ENCODE peak calls at places on chromosomes 2 and 18, in six cellular contexts. I, T, C, P, G and X are unnamed samples.

GRCh38 chr2:106841886-106842645 is 43.9 kb downstream of the ST6GAL2 start:
- DNase-seq in P (no peak), T (no peak), C (no peak), I (no peak), G (no peak), X (no peak)

GRCh38 chr2:88637464-88637863 is 10.2 kb upstream of the EIF2AK3 start:
- DNase-seq in P (no peak), T (no peak), C (no peak), I (no peak), G (no peak), X (no peak)

GRCh38 chr2:194352505-194352904 is 1304.5 kb upstream of the SLC39A10 start:
- DNase-seq in I (no peak), T (no peak), C (no peak), G (no peak), P (no peak), X (no peak)

GRCh38 chr2:65130440-65131175 is 702 bp upstream of the RAB1A start:
- DNase-seq in T (no peak), C (peak; percentile 93), P (no peak), I (no peak), G (peak; percentile 23), X (no peak)

GRCh38 chr2:101111917-101112771 is 39.0 kb downstream of the TBC1D8 start:
- DNase-seq in G (no peak), T (no peak), I (peak; percentile 46), C (no peak), P (peak; percentile 52), X (peak; percentile 29)

GRCh38 chr2:239267411-239267941 is 133.3 kb downstream of the HDAC4 start:
- DNase-seq in I (no peak), C (peak; percentile 43), P (no peak), G (peak; percentile 65), T (peak; percentile 37), X (peak; percentile 97)

GRCh38 chr2:174535757-174536703 is 49.2 kb upstream of the GPR155 start:
- DNase-seq in G (no peak), I (no peak), T (no peak), C (no peak), P (no peak), X (no peak)

GRCh38 chr2:64327510-64328414 is 126.2 kb upstream of the LGALSL start:
- DNase-seq in I (peak; percentile 40), C (no peak), P (no peak), G (peak; percentile 43), T (peak; percentile 40), X (peak; percentile 37)

GRCh38 chr18:59604877-59605276 is 92.3 kb downstream of the CCBE1 start:
- DNase-seq in P (no peak), G (no peak), T (no peak), C (no peak), I (no peak), X (no peak)

GRCh38 chr2:109507217-109507616 is 106.5 kb downstream of the SEPTIN10 start:
- DNase-seq in T (no peak), P (no peak), C (no peak), G (no peak), I (no peak), X (peak; percentile 44)

GRCh38 chr2:105393373-105394055 is 5.3 kb downstream of the FHL2 start:
- DNase-seq in C (no peak), I (no peak), T (peak; percentile 99), G (no peak), P (no peak), X (no peak)

GRCh38 chr2:239853706-239854327 is 171.3 kb downstream of the NDUFA10 start:
- DNase-seq in I (no peak), T (no peak), P (no peak), G (no peak), C (no peak), X (no peak)

GRCh38 chr2:196173505-196173904 is 2.1 kb upstream of the STK17B start:
- DNase-seq in I (no peak), P (no peak), G (no peak), T (no peak), C (no peak), X (no peak)

DNA sequence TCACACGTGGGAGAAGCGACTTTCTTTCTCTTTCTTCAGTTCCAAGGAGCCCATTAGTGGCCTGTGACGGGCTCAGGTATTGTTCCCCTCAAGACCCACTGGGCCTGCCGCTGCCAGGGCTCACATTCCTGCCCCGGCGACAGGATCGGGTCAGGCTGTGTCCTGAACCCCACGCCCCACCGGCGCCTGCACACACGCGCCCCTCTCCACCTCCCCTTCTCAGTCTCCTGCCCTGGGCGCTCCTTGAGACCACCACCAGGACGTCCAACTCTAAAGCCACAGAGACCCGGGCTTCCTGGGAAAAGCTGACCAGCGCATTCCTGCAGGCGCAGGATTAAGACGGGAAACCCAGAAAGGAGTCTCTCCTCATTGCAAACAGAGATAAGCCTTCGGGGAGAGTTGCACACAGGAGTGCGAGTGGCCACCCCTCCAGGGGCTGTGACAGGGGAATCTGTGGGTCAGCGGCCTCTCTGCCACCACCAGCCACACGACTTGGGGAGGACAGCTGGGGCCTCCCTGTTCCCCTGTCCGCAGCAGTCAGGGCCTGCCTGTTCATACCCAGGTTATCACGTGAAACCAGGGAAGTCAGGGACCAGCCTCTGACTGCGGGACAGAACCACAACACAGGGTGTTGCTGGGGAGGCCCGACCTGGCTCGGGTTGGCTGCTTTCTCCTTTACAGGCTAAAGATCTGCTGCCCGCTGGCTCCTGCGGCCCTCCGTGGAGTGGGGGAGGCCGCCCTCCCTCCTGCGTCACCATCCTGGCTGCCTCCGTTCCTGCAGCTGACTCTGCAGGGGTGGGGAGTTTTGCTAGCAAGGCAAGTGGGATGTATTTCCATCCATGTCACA is 88.8 kb downstream of the ZCCHC2 start:
- DNase-seq in G (no peak), I (no peak), C (peak; percentile 32), P (no peak), T (no peak), X (no peak)
- TF ChIP-seq MYC in G (no peak), I (no peak), C (no peak), P (no peak), T (no peak), X (no peak)

DNA sequence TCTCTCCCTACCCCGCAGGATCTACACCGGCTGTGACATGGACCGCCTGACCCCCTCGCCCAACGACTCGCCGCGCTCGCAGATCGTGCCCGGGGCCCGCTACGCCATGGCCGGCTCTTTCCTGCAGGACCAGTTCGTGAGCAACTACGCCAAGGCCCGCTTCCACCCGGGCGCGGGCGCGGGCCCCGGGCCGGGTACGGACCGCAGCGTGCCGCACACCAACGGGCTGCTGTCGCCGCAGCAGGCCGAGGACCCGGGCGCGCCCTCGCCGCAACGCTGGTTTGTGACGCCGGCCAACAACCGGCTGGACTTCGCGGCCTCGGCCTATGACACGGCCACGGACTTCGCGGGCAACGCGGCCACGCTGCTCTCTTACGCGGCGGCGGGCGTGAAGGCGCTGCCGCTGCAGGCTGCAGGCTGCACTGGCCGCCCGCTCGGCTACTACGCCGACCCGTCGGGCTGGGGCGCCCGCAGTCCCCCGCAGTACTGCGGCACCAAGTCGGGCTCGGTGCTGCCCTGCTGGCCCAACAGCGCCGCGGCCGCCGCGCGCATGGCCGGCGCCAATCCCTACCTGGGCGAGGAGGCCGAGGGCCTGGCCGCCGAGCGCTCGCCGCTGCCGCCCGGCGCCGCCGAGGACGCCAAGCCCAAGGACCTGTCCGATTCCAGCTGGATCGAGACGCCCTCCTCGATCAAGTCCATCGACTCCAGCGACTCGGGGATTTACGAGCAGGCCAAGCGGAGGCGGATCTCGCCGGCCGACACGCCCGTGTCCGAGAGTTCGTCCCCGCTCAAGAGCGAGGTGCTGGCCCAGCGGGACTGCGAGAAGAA is 7.5 kb downstream of the TBR1 start:
- DNase-seq in I (no peak), T (no peak), C (no peak), P (no peak), G (no peak), X (no peak)
- H3K4me3 ChIP-seq in I (no peak overlapping the region), T (no peak overlapping the region), C (no peak overlapping the region), P (no peak overlapping the region), G (no peak overlapping the region), X (no peak overlapping the region)

GRCh38 chr2:133561045-133561852 is 7.0 kb downstream of the NCKAP5 start:
- DNase-seq in C (no peak), G (no peak), P (peak; percentile 33), I (peak; percentile 70), T (peak; percentile 74), X (peak; percentile 45)
- TF ChIP-seq MAX in C (no peak), G (no peak), P (no peak), I (no peak), T (no peak), X (no peak)

GRCh38 chr2:220224711-220225519 is 597.5 kb downstream of the SLC4A3 start:
- DNase-seq in P (no peak), T (no peak), G (no peak), C (no peak), I (peak; percentile 80), X (no peak)
- TF ChIP-seq MYC in P (no peak), T (no peak), G (no peak), C (no peak), I (no peak), X (no peak)

GRCh38 chr2:35978218-35978617 is 377.4 kb upstream of the CRIM1 start:
- DNase-seq in C (no peak), I (no peak), P (no peak), G (no peak), T (no peak), X (no peak)
- H3K4me3 ChIP-seq in C (no peak overlapping the region), I (no peak overlapping the region), P (no peak overlapping the region), G (no peak overlapping the region), T (no peak overlapping the region), X (no peak overlapping the region)

GRCh38 chr2:85564144-85564563 is 2.9 kb upstream of the GGCX start:
- DNase-seq in I (no peak), C (no peak), T (no peak), P (no peak), G (no peak), X (peak; percentile 89)
- TF ChIP-seq MAX in I (no peak), C (no peak), T (no peak), P (no peak), G (no peak), X (no peak)

GRCh38 chr2:225008935-225009334 is 33.3 kb downstream of the DOCK10 start:
- DNase-seq in P (peak; percentile 5), C (peak; percentile 7), T (peak; percentile 39), G (no peak), I (peak; percentile 42), X (peak; percentile 59)
- TF ChIP-seq MYC in P (no peak), C (no peak), T (no peak), G (no peak), I (no peak), X (no peak)

GRCh38 chr18:76565238-76566173 is 70.5 kb upstream of the ZNF516 start:
- DNase-seq in G (no peak), I (peak; percentile 34), T (peak; percentile 49), C (peak; percentile 15), P (peak; percentile 63), X (peak; percentile 93)
- H3K4me3 ChIP-seq in G (no peak overlapping the region), I (no peak overlapping the region), T (no peak overlapping the region), C (no peak overlapping the region), P (no peak overlapping the region), X (peak overlapping the region; percentile 71)